ENCODE peak calls at places on chromosomes 13 and 19, in six cellular contexts. F is stomach, N is PC-3, J is tibial artery, Y is body of pancreas, M is heart right ventricle. O is an unnamed sample.

GRCh38 chr13:67278230-67278629 is 48.1 kb upstream of the PCDH9 start:
- DNase-seq in F (no peak), N (peak), Y (no peak), J (no peak), M (no peak), O (no peak)

GRCh38 chr13:21124853-21125252 is 51.5 kb downstream of the SKA3 start:
- DNase-seq in F (no peak), M (no peak), Y (no peak), N (peak), J (no peak), O (no peak)

GRCh38 chr13:26222523-26223046 is 471 bp upstream of the RNF6 start:
- DNase-seq in F (no peak), Y (no peak), M (no peak), J (no peak), N (no peak), O (no peak)

GRCh38 chr19:49920624-49921363 is 8.2 kb upstream of the ATF5 start:
- DNase-seq in J (no peak), N (no peak), M (no peak), Y (no peak), F (no peak), O (no peak)

GRCh38 chr19:33391631-33392249 is 18.2 kb downstream of the CEBPG start:
- DNase-seq in M (no peak), N (no peak), Y (no peak), J (peak), F (no peak), O (no peak)

GRCh38 chr19:30881281-30881680 is 468.0 kb downstream of the TSHZ3 start:
- DNase-seq in F (no peak), J (no peak), Y (no peak), N (no peak), M (no peak), O (no peak)

GRCh38 chr19:56294557-56294956 is 20.1 kb downstream of the ZSCAN5A start:
- DNase-seq in M (no peak), N (peak), Y (no peak), F (no peak), J (no peak), O (no peak)

GRCh38 chr13:113622791-113623490 is 35.1 kb downstream of the ATP4B start:
- DNase-seq in J (no peak), F (no peak), N (no peak), Y (no peak), M (no peak), O (no peak)

GRCh38 chr19:35777411-35777841 is 2.1 kb downstream of the ARHGAP33 start:
- DNase-seq in Y (no peak), F (no peak), M (no peak), J (no peak), N (no peak), O (no peak)

GRCh38 chr13:93151277-93151676 is 75.3 kb upstream of the GPC6 start:
- DNase-seq in M (no peak), N (peak), F (no peak), J (no peak), Y (no peak), O (no peak)

GRCh38 chr13:114050536-114051450 is 76.9 kb upstream of the C13orf46 start:
- DNase-seq in J (peak), M (no peak), F (no peak), N (no peak), Y (no peak), O (no peak)

GRCh38 chr13:98571955-98572662 is 4.8 kb downstream of the STK24 start:
- DNase-seq in J (no peak), N (peak), M (no peak), Y (no peak), F (no peak), O (peak)

GRCh38 chr13:36850790-36851438 is 31.9 kb downstream of the RFXAP start:
- DNase-seq in M (no peak), N (no peak), F (no peak), Y (no peak), J (no peak), O (no peak)

GRCh38 chr13:75357576-75358295 is 124.2 kb downstream of the TBC1D4 start:
- DNase-seq in N (peak), F (no peak), Y (no peak), J (no peak), M (no peak), O (no peak)

GRCh38 chr13:34161829-34162544 is 344.0 kb downstream of the RFC3 start:
- DNase-seq in Y (no peak), F (no peak), N (peak), J (no peak), M (no peak), O (no peak)

GRCh38 chr13:27379694-27380596 is 44.5 kb upstream of the GTF3A start:
- DNase-seq in M (no peak), Y (peak), J (peak), N (peak), F (peak), O (peak)

GRCh38 chr13:39417131-39417530 is 185.9 kb downstream of the LHFPL6 start:
- DNase-seq in Y (no peak), M (no peak), N (no peak), J (no peak), F (no peak), O (no peak)

GRCh38 chr19:41425174-41426115 is 1.7 kb downstream of the B3GNT8 start:
- DNase-seq in J (no peak), F (no peak), M (no peak), Y (no peak), N (no peak), O (no peak)

GRCh38 chr19:41427647-41428480 is 690 bp upstream of the B3GNT8 start:
- DNase-seq in N (no peak), F (no peak), Y (peak), M (no peak), J (peak), O (peak)

GRCh38 chr19:41426116-41426841 is 895 bp downstream of the B3GNT8 start:
- DNase-seq in M (no peak), N (no peak), J (no peak), F (no peak), Y (no peak), O (no peak)

GRCh38 chr19:41428481-41428859 is 1.3 kb upstream of the B3GNT8 start:
- DNase-seq in J (no peak), N (no peak), Y (no peak), F (no peak), M (no peak), O (no peak)

DNA sequence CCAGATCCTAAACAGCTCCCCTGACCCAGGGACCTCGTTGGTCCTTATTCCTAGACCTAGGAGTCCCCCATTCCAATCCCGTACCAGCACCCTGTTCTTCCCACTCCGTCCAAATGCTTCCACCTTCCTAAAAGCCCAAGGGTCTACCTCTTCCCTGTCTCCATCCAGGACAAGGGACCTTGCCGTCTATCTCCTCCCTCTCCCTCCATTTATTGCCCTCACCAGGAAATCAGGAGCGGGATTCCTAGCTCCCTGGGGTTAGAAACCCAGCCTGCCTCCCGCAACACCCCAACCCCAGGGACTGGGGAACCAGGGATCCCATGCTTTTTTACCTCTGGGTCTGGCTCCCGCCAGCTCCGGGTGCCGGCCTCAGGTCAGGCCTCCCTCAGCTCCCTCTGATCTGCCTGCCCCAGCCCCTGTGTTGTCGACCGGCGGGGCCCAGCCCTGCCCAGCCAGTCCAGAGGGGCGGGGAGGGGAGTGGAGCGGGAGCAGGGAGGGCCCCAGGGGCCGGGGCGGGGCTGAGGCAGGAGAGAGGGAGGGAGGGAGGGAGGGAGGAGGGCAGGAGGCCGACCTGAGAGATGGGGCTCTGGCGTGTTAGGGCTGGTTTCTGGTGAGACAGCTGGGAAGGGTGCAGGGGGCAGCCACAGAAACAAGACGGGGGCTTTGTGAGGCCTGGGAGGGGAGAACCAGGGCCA is at the start of gene B3GNT8:
- DNase-seq in M (peak), N (no peak), J (peak), F (peak), Y (peak), O (peak)
- H3K27ac ChIP-seq in M (peak), N (no peak), J (peak), F (peak), Y (peak), O (peak)

DNA sequence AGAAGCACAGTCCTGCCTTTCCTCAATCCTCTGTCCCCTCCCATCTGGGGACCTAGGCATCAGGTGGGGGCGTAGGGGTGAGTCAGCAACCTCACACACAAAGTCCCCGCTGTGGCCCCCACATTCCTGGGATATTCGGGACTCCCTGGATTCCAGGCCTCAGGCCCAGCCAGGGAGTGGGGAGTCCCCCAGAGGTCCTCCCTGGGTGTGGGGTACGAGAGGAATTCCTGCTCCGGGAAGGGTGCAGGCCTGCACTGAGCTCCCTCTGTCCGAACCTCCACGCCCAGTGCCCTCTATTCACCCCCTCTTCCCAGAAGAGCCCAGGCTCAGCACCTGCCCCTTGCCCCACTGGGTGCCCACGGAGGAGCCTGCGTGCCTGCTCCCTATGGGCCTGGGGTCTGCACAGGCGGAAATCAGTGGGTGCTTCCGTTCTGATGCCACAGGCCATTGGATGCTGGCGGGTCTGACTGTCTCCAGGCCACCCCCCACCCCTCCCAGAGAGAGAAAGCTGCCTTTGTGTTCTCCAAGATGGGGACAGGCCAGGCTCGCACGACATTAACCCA is 3.4 kb downstream of the CADM4 start:
- DNase-seq in Y (no peak), M (no peak), N (no peak), F (no peak), J (no peak), O (no peak)
- H3K4me3 ChIP-seq in Y (no peak), M (no peak), N (no peak), F (no peak), J (no peak), O (no peak)

GRCh38 chr19:28468701-28469459 is 744.1 kb downstream of the UQCRFS1 start:
- DNase-seq in M (no peak), N (peak), F (no peak), J (no peak), Y (peak), O (no peak)
- TF ChIP-seq CTCF in M (no peak), N (no peak), F (no peak), J (no peak), Y (no peak), O (no peak)

GRCh38 chr19:14177496-14178074 is 28.4 kb downstream of the ADGRL1 start:
- DNase-seq in M (no peak), N (no peak), Y (no peak), F (no peak), J (no peak), O (no peak)
- H3K27ac ChIP-seq in M (no peak), N (no peak), Y (no peak), F (no peak), J (no peak), O (no peak)

DNA sequence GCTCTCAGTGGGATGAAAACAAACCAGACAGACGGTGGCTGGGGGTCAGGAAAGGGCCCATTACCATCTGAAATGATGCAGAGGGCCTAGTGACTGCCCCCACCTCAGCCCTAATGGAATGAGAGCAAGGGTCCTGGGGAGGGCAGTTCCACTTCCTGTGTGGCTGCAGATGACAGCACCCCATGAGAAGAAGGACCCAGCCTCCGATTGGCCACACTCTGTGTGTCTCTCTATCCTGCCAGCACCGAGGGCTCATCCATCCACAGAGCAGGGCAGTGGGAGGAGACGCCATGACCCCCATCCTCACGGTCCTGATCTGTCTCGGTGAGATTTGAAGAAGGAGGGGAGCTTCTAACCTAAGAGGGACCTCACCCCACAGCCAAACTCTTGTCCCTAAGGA is 500 bp downstream of the LILRB1 start:
- DNase-seq in N (no peak), M (no peak), J (no peak), Y (no peak), F (no peak), O (no peak)
- H3K4me3 ChIP-seq in N (no peak), M (peak), J (no peak), Y (no peak), F (no peak), O (no peak)

GRCh38 chr19:1952635-1953034 is 11.7 kb downstream of the CSNK1G2 start:
- DNase-seq in N (no peak), M (no peak), F (no peak), J (no peak), Y (no peak), O (no peak)

GRCh38 chr19:1948676-1949075 is 7.7 kb downstream of the CSNK1G2 start:
- DNase-seq in Y (no peak), M (no peak), F (no peak), J (no peak), N (no peak), O (no peak)

GRCh38 chr19:1947651-1948209 is 6.8 kb downstream of the CSNK1G2 start:
- DNase-seq in Y (no peak), M (no peak), F (no peak), J (no peak), N (no peak), O (no peak)

GRCh38 chr19:1950640-1951039 is 9.7 kb downstream of the CSNK1G2 start:
- DNase-seq in N (no peak), F (no peak), Y (no peak), M (no peak), J (no peak), O (no peak)

GRCh38 chr19:1949304-1950101 is 8.5 kb downstream of the CSNK1G2 start:
- DNase-seq in J (no peak), Y (no peak), N (no peak), F (no peak), M (no peak), O (no peak)
- TF ChIP-seq CTCF in J (no peak), Y (no peak), N (no peak), F (no peak), M (no peak), O (no peak)

DNA sequence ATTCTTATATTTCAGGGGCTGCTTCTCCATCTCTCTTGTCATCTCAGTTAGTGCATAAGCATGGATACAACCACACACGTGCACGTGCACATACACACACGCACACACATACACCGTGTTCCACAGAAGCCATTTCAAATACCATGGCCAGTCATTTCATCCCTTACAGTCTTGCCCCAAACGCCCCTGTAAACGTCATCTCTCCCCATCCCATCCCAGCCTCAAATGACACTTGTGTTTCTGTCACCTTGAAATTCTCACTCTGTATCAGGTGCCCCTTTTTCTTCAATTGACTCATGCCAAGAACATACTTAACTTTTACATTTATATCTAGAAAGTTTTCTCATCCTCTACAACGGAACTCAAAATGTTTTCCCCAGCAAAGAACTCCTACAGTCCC is 220.5 kb downstream of the IRS2 start:
- DNase-seq in F (no peak), J (no peak), Y (no peak), M (no peak), N (no peak), O (no peak)
- H3K27ac ChIP-seq in F (no peak), J (no peak), Y (no peak), M (no peak), N (no peak), O (no peak)